ENCODE peak calls at places on chromosomes 12 and 14, in five cellular contexts. N is PC-9, M is tibial artery, V is neural progenitor cell, S is heart left ventricle. O is an unnamed sample.

GRCh38 chr14:53032161-53032803 is 81.4 kb upstream of the FERMT2 start:
- DNase-seq in N (peak), S (peak), M (no peak), V (peak), O (no peak)

GRCh38 chr12:15830538-15830937 is 41.4 kb upstream of the EPS8 start:
- DNase-seq in V (no peak), M (no peak), S (no peak), N (no peak), O (no peak)

GRCh38 chr12:95070378-95070777 is 3.0 kb downstream of the NR2C1 start:
- DNase-seq in V (no peak), M (no peak), S (no peak), N (no peak), O (no peak)

GRCh38 chr12:90280033-90280432 is 571.4 kb upstream of the ATP2B1 start:
- DNase-seq in N (no peak), M (no peak), V (no peak), S (no peak), O (no peak)

GRCh38 chr14:65301862-65302539 is 110.5 kb upstream of the FUT8 start:
- DNase-seq in N (no peak), S (no peak), M (no peak), V (no peak), O (no peak)

GRCh38 chr12:132502149-132502881 is 12.4 kb downstream of the FBRSL1 start:
- DNase-seq in M (no peak), V (peak), S (no peak), N (no peak), O (no peak)

GRCh38 chr12:57797938-57798337 is 15.4 kb downstream of the TSFM start:
- DNase-seq in V (no peak), M (no peak), S (no peak), N (no peak), O (no peak)

GRCh38 chr12:64169999-64170398 is 52.1 kb downstream of the KICS2 start:
- DNase-seq in V (no peak), S (no peak), M (no peak), N (no peak), O (no peak)

GRCh38 chr14:47917344-47917954 is 242.0 kb upstream of the MDGA2 start:
- DNase-seq in V (peak), S (no peak), M (no peak), N (no peak), O (peak)

GRCh38 chr14:50344116-50344775 is 32.1 kb downstream of the DMAC2L start:
- DNase-seq in S (no peak), V (no peak), M (no peak), N (no peak), O (no peak)

GRCh38 chr12:130079254-130079653 is 83.0 kb upstream of the FZD10 start:
- DNase-seq in V (no peak), S (no peak), N (no peak), M (no peak), O (no peak)

GRCh38 chr14:71776463-71777359 is 155.5 kb upstream of the RGS6 start:
- DNase-seq in N (no peak), M (no peak), S (no peak), V (peak), O (no peak)

GRCh38 chr12:119204137-119204536 is 25.4 kb downstream of the HSPB8 start:
- DNase-seq in N (no peak), S (peak), M (no peak), V (no peak), O (no peak)

GRCh38 chr12:65822732-65823480 is 1.4 kb upstream of the HMGA2 start:
- DNase-seq in S (peak), N (peak), M (no peak), V (peak), O (peak)

GRCh38 chr12:6432991-6433390 is 11.8 kb upstream of the CD27 start:
- DNase-seq in N (no peak), S (no peak), V (no peak), M (no peak), O (no peak)

GRCh38 chr12:27869567-27869966 is 89.5 kb upstream of the MANSC4 start:
- DNase-seq in V (no peak), S (peak), M (no peak), N (no peak), O (no peak)

GRCh38 chr12:120211904-120212283 is 11.0 kb upstream of the RPLP0 start:
- DNase-seq in V (no peak), M (no peak), S (no peak), N (no peak), O (no peak)

GRCh38 chr14:56482306-56482705 is 97.3 kb upstream of the TMEM260 start:
- DNase-seq in S (no peak), M (no peak), V (peak), N (no peak), O (peak)

GRCh38 chr14:62015945-62016344 is 253.7 kb downstream of the SNAPC1 start:
- DNase-seq in S (no peak), V (no peak), N (no peak), M (no peak), O (no peak)

GRCh38 chr14:105107351-105107750 is 42.1 kb upstream of the GPR132 start:
- DNase-seq in S (peak), M (no peak), N (no peak), V (no peak), O (no peak)

GRCh38 chr14:102911541-102911951 is 10.9 kb upstream of the AMN start:
- DNase-seq in V (no peak), S (no peak), N (no peak), M (no peak), O (no peak)

GRCh38 chr14:75800792-75801191 is 139.7 kb downstream of the TTLL5 start:
- DNase-seq in S (no peak), V (no peak), N (no peak), M (no peak), O (no peak)

GRCh38 chr12:7602287-7602686 is 63.4 kb downstream of the APOBEC1 start:
- DNase-seq in S (no peak), N (no peak), M (no peak), V (no peak), O (no peak)

GRCh38 chr14:55440385-55440784 is at the start of gene TBPL2:
- DNase-seq in S (no peak), V (peak), M (no peak), N (no peak), O (no peak)

GRCh38 chr12:102169922-102170698 is 27.5 kb downstream of the PMCH start:
- DNase-seq in M (no peak), S (no peak), N (no peak), V (peak), O (peak)

DNA sequence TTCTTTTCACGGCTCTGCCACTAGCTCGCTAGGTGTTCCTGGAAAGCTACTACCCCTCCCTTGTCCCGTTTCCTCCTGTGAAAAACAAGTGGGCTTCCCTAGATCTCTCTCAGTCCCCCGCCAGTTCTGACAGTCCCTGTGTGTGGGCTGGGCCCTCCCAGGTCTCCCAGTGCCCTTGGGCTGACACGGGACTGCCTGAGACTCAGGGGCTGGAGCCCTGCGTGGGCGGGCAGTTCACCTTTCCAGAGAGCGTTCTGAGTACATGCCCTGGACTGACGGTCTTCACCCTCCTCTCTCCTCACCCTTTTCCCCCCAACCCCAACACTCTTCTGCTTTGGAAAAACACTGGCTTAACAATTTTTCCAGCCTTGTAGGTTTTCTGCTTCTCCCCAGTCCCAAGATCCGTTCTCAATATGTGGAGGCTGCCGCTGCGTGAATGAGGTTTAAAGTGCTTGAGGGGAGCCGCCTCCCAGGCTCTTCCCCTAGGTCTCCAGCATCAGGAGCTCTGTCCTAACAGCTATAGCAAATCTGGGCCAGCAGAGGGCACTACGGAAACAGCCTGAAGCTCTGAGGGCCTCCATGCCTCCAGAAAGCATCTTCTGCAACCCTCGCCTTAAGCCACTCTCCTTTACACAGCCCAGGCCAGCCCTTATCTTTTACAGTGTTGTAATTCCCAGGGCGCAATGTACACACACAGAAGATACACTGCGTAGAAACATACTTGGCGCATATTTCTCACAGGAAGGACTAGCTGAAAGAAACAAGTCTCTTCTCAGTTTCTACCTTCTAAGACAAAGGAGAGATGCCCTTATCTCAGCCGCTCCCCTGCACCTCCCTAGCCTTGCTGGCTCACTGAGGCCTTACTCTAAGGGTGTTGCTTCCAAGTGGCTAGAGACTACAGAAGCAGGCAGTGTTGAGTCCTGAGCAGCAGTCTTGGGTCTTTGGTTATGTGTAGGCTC is 10.4 kb upstream of the DCD start:
- DNase-seq in V (peak), M (no peak), S (no peak), N (no peak), O (peak)
- TF ChIP-seq CTCF in V (peak), M (no peak), S (peak), N (peak), O (peak)

DNA sequence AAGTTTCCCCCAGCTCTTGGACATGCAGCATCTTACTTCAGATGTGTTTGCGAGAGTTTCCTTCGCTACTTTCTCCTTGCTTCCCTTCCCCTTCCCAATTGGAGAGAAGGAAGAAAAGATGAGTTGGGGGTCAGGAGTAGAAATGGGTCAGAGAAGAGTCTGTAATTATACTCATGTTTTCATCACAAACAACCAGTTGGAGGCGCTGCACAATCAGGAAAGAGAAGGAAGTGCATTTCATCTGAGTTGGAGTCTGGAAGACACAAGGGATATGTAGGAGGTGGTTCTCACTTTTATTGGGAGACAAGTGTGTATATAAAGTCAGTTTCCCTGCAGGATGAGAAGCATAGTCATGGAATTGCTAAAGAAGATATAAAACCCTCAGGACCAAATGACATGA is 31.3 kb upstream of the VSX2 start:
- DNase-seq in M (no peak), S (no peak), V (peak), N (no peak), O (peak)
- TF ChIP-seq CTCF in M (no peak), S (no peak), V (peak), N (no peak), O (no peak)

GRCh38 chr12:122729583-122730214 is 945 bp downstream of the HCAR1 start:
- DNase-seq in M (no peak), S (no peak), V (no peak), N (no peak), O (no peak)

GRCh38 chr12:122732611-122733010 is 2.0 kb upstream of the HCAR1 start:
- DNase-seq in M (no peak), N (no peak), S (no peak), V (no peak), O (no peak)

GRCh38 chr12:122732170-122732569 is 1.5 kb upstream of the HCAR1 start:
- DNase-seq in S (no peak), M (no peak), V (no peak), N (no peak), O (no peak)

GRCh38 chr12:122726056-122726558 is 4.5 kb downstream of the HCAR1 start:
- DNase-seq in S (no peak), V (no peak), M (no peak), N (peak), O (no peak)

DNA sequence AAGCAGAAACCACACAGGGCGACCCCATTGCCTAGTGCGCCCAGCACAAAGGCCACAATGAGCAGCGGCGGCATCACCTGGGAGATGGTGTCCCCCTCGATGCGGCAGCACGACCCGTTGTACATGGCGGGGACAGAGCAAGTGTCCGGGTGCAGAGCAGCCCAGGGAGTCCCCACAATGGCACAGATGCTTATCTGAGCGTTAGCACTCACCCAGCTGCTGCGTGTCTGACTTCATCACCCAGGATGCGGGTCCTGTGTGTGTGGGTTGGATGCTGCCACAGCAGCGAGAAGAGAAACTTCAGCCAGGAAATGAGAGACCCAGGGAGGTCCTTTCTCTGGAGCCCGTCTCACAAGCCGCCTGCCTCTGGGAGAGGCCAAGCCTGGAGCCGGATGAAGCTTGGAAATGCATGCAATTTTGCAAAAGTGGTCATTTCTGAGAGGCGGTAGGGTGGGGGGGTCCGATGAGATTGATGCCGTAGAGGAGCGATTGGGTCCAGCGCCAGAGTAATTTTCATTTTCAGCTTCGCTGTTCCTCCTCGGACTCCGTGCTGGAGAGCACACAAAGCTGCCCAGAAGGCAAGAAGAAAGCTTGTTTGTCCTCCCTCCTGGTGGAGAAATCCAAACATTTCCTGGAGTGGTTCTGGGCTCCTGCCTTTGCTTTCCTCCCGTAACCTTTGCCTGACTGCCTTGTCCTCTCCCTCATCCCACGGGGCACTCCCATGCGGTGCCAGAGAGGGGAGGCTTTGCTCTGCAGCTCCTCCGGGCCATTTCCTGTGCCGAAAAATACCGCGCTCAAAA is at the start of gene HCAR1:
- DNase-seq in S (no peak), V (peak), M (no peak), N (peak), O (no peak)
- TF ChIP-seq CTCF in S (no peak), V (no peak), M (no peak), N (no peak), O (no peak)

DNA sequence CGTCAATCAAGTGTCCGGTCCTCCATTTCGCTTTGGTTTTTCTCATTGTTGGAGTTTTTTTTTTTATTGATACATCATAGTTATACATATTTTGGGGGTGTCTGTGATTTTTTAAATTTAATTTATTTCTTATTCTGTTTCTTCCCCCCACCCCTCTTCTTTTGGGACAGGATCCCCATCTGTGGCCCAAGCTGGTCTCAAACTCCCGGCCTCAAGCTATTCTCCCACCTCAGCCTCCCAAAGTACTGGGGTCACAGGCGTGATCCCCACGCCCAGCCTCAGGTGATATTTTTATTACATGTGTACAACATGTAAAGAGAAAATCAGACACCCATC is 51.3 kb upstream of the ZFP36L1 start:
- DNase-seq in S (no peak), N (no peak), M (no peak), V (no peak), O (no peak)
- TF ChIP-seq CTCF in S (no peak), N (peak), M (no peak), V (no peak), O (no peak)

GRCh38 chr12:92735131-92735721 is 32.4 kb downstream of the PLEKHG7 start:
- DNase-seq in V (no peak), N (peak), M (no peak), S (peak), O (no peak)
- TF ChIP-seq CTCF in V (no peak), N (no peak), M (no peak), S (no peak), O (no peak)

DNA sequence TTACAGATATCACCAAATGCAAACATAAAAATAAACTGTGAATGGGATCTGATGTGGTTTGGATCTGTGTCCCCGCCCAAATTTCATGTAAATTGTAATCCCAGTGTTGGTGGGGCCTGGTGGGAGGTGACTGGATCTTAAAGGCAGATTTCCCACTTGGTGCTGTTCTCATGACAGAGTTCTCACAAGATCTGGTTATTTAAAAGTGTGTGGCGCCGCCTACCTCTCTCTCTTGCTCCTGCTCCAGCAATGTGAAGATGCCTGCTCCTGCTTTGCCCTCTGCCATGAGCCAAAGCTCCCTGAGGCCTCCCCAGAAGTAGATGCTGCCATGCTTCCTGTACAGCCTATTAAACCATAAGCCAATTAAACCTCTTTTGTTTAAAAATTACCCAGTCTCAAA is 47.8 kb downstream of the SLC25A21 start:
- DNase-seq in S (no peak), N (no peak), M (no peak), V (peak), O (no peak)
- TF ChIP-seq CTCF in S (no peak), N (no peak), M (no peak), V (peak), O (no peak)

GRCh38 chr14:41824441-41824840 is 217.8 kb downstream of the LRFN5 start:
- DNase-seq in V (no peak), M (no peak), N (no peak), S (no peak), O (no peak)
- TF ChIP-seq CTCF in V (peak), M (no peak), N (peak), S (no peak), O (peak)

GRCh38 chr12:122085571-122085970 is 7.0 kb downstream of the MLXIP start:
- DNase-seq in V (no peak), M (no peak), N (no peak), S (no peak), O (no peak)
- TF ChIP-seq CTCF in V (no peak), M (no peak), N (no peak), S (no peak), O (no peak)

GRCh38 chr14:88868558-88869159 is 44.2 kb downstream of the TTC8 start:
- DNase-seq in V (no peak), N (no peak), M (no peak), S (no peak), O (no peak)
- TF ChIP-seq CTCF in V (peak), N (peak), M (peak), S (peak), O (no peak)

O was measured in endothelial cell.